ENCODE peak calls at places on chromosomes 5 and 9, in eight cellular contexts. J is nucleus accumbens; I is heart right ventricle; D is neuronal stem cell; K is NCI-H1092; T is NAMALWA; S is stimulated activated CD4-positive, alpha-beta T cell treated with anti-CD3 and anti-CD28 coated beads, Interleukin-4, amount 100 ng/mL, for 24 hours; M is CD8-positive, alpha-beta memory T cell. W is an unnamed sample.

GRCh38 chr5:64180661-64181343 is 15.2 kb downstream of the RNF180 start:
- DNase-seq in J (no peak), I (no peak), D (no peak), K (no peak), T (no peak), S (no peak), M (no peak), W (no peak)

GRCh38 chr9:127158995-127159801 is 36.8 kb upstream of the ANGPTL2 start:
- DNase-seq in J (peak), I (no peak), D (peak), K (no peak), T (no peak), S (no peak), M (no peak), W (peak)

GRCh38 chr5:375336-375920 is 53.9 kb downstream of the AHRR start:
- DNase-seq in J (no peak), I (no peak), D (no peak), K (no peak), T (no peak), S (peak), M (no peak), W (no peak)

GRCh38 chr5:180718810-180719453 is 20.9 kb downstream of the OR2Y1 start:
- DNase-seq in J (no peak), I (no peak), D (peak), K (no peak), T (peak), S (peak), M (peak), W (peak)

GRCh38 chr9:115672477-115673316 is 480.9 kb upstream of the PAPPA start:
- DNase-seq in J (no peak), I (no peak), D (no peak), K (no peak), T (no peak), S (no peak), M (no peak), W (peak)

GRCh38 chr5:78570646-78571045 is 77.9 kb downstream of the LHFPL2 start:
- DNase-seq in J (no peak), I (no peak), D (no peak), K (no peak), T (no peak), S (no peak), M (no peak), W (no peak)

GRCh38 chr5:110377411-110378392 is 348.8 kb downstream of the TMEM232 start:
- DNase-seq in J (no peak), I (no peak), D (no peak), K (no peak), T (no peak), S (no peak), M (no peak), W (no peak)

GRCh38 chr5:59466271-59466670 is 427.3 kb downstream of the PDE4D start:
- DNase-seq in J (no peak), I (no peak), D (no peak), K (no peak), T (no peak), S (no peak), M (no peak), W (no peak)

GRCh38 chr5:145585-146323 is 45.5 kb upstream of the LRRC14B start:
- DNase-seq in J (no peak), I (no peak), D (no peak), K (no peak), T (no peak), S (no peak), M (no peak), W (no peak)

GRCh38 chr5:122078116-122078865 is at the start of gene LOX:
- DNase-seq in J (no peak), I (peak), D (peak), K (no peak), T (no peak), S (no peak), M (no peak), W (no peak)

GRCh38 chr5:39986614-39987013 is 561.8 kb upstream of the DAB2 start:
- DNase-seq in J (no peak), I (no peak), D (no peak), K (no peak), T (no peak), S (no peak), M (no peak), W (no peak)

GRCh38 chr5:111735829-111736228 is 21.2 kb downstream of the NREP start:
- DNase-seq in J (peak), I (no peak), D (no peak), K (no peak), T (no peak), S (peak), M (no peak), W (peak)

GRCh38 chr5:132447196-132447595 is 43.4 kb downstream of the IRF1 start:
- DNase-seq in J (no peak), I (no peak), D (no peak), K (no peak), T (no peak), S (no peak), M (no peak), W (no peak)

GRCh38 chr5:5078009-5078897 is 61.9 kb upstream of the ADAMTS16 start:
- DNase-seq in J (no peak), I (no peak), D (no peak), K (no peak), T (no peak), S (no peak), M (no peak), W (no peak)

GRCh38 chr5:139482050-139482889 is at the start of gene STING1:
- DNase-seq in J (no peak), I (peak), D (no peak), K (peak), T (no peak), S (peak), M (peak), W (no peak)

GRCh38 chr5:160118349-160119141 is 705 bp downstream of the PWWP2A start:
- DNase-seq in J (peak), I (peak), D (no peak), K (peak), T (peak), S (peak), M (peak), W (peak)

GRCh38 chr9:72477862-72478564 is 43.4 kb upstream of the TMC1 start:
- DNase-seq in J (no peak), I (no peak), D (no peak), K (no peak), T (no peak), S (peak), M (no peak), W (peak)

GRCh38 chr5:142716963-142717362 is 31.1 kb upstream of the FGF1 start:
- DNase-seq in J (peak), I (peak), D (no peak), K (no peak), T (peak), S (peak), M (no peak), W (peak)

GRCh38 chr9:127555830-127556820 is 56.0 kb upstream of the STXBP1 start:
- DNase-seq in J (no peak), I (peak), D (no peak), K (no peak), T (peak), S (peak), M (peak), W (peak)

GRCh38 chr5:23648656-23649055 is 141.2 kb downstream of the PRDM9 start:
- DNase-seq in J (no peak), I (no peak), D (no peak), K (no peak), T (no peak), S (no peak), M (no peak), W (no peak)

GRCh38 chr9:36297798-36298197 is 39.5 kb upstream of the GNE start:
- DNase-seq in J (no peak), I (no peak), D (no peak), K (no peak), T (no peak), S (no peak), M (no peak), W (no peak)

GRCh38 chr9:83197611-83198010 is 134.7 kb upstream of the RASEF start:
- DNase-seq in J (no peak), I (no peak), D (no peak), K (peak), T (no peak), S (no peak), M (no peak), W (no peak)

GRCh38 chr5:82314964-82315728 is 37.0 kb upstream of the RPS23 start:
- DNase-seq in J (no peak), I (no peak), D (no peak), K (no peak), T (no peak), S (no peak), M (no peak), W (no peak)

GRCh38 chr5:173772407-173773059 is 115.6 kb upstream of the CPEB4 start:
- DNase-seq in J (no peak), I (no peak), D (no peak), K (no peak), T (no peak), S (no peak), M (no peak), W (no peak)

GRCh38 chr9:23581936-23582335 is 244.1 kb downstream of the ELAVL2 start:
- DNase-seq in J (no peak), I (no peak), D (no peak), K (no peak), T (no peak), S (no peak), M (no peak), W (no peak)

GRCh38 chr5:72472666-72473422 is 34.4 kb downstream of the ZNF366 start:
- DNase-seq in J (no peak), I (no peak), D (no peak), K (no peak), T (no peak), S (no peak), M (no peak), W (no peak)

GRCh38 chr5:123505633-123506032 is 6.3 kb upstream of the CSNK1G3 start:
- DNase-seq in J (no peak), I (no peak), D (no peak), K (no peak), T (no peak), S (no peak), M (no peak), W (no peak)

GRCh38 chr5:72441094-72441723 is 66.0 kb downstream of the ZNF366 start:
- DNase-seq in J (no peak), I (no peak), D (no peak), K (no peak), T (no peak), S (no peak), M (no peak), W (no peak)

GRCh38 chr5:180105827-180106312 is 34.3 kb upstream of the RNF130 start:
- DNase-seq in J (no peak), I (no peak), D (no peak), K (no peak), T (no peak), S (no peak), M (no peak), W (no peak)

GRCh38 chr9:126773004-126773607 is 31.7 kb upstream of the ZBTB43 start:
- DNase-seq in J (no peak), I (no peak), D (no peak), K (no peak), T (peak), S (no peak), M (no peak), W (peak)

GRCh38 chr9:102461441-102461840 is 533.7 kb upstream of the CYLC2 start:
- DNase-seq in J (no peak), I (no peak), D (no peak), K (no peak), T (no peak), S (no peak), M (no peak), W (no peak)

W was measured in A549.